ENCODE peak calls at places on chromosome 22, in four cellular contexts. One of them, this sample, is unnamed. For H3K4me1, the result is how much of the 10 kb centered on the place peaks cover.

GRCh38 chr22:41048791-41049717 is 43.3 kb upstream of the EP300 start:
- DNase-seq in SK-N-SH: peak
- DNase-seq in HCT116: no peak
- DNase-seq in K562: peak
- DNase-seq in this sample: peak

GRCh38 chr22:47596176-47596690 is 833.8 kb downstream of the TBC1D22A start:
- DNase-seq in HCT116: no peak
- DNase-seq in SK-N-SH: no peak
- DNase-seq in K562: no peak
- DNase-seq in this sample: no peak

GRCh38 chr22:44365832-44366231 is 53.1 kb upstream of the SHISAL1 start:
- DNase-seq in SK-N-SH: no peak
- DNase-seq in HCT116: no peak
- DNase-seq in K562: no peak
- DNase-seq in this sample: no peak

GRCh38 chr22:42972592-42973535 is 42.1 kb downstream of the PACSIN2 start:
- DNase-seq in HCT116: no peak
- DNase-seq in SK-N-SH: no peak
- DNase-seq in K562: no peak
- DNase-seq in this sample: no peak

GRCh38 chr22:36192601-36193000 is 9.0 kb downstream of the APOL4 start:
- DNase-seq in SK-N-SH: no peak
- DNase-seq in K562: no peak
- DNase-seq in HCT116: no peak
- DNase-seq in this sample: no peak

GRCh38 chr22:49964493-49965290 is 4.1 kb downstream of the PIM3 start:
- DNase-seq in K562: no peak
- DNase-seq in SK-N-SH: peak
- DNase-seq in HCT116: no peak
- DNase-seq in this sample: no peak

GRCh38 chr22:43734370-43735005 is 77.6 kb downstream of the EFCAB6 start:
- DNase-seq in SK-N-SH: no peak
- DNase-seq in HCT116: no peak
- DNase-seq in K562: no peak
- DNase-seq in this sample: no peak

GRCh38 chr22:40421941-40422340 is 51.5 kb downstream of the SGSM3 start:
- DNase-seq in SK-N-SH: no peak
- DNase-seq in HCT116: no peak
- DNase-seq in K562: no peak
- DNase-seq in this sample: no peak

GRCh38 chr22:22767876-22768602 is 119.6 kb upstream of the IGLL5 start:
- DNase-seq in SK-N-SH: no peak
- DNase-seq in HCT116: no peak
- DNase-seq in K562: peak
- DNase-seq in this sample: no peak

GRCh38 chr22:29071261-29072045 is 1.4 kb upstream of the KREMEN1 start:
- DNase-seq in SK-N-SH: no peak
- DNase-seq in K562: no peak
- DNase-seq in HCT116: no peak
- DNase-seq in this sample: no peak

DNA sequence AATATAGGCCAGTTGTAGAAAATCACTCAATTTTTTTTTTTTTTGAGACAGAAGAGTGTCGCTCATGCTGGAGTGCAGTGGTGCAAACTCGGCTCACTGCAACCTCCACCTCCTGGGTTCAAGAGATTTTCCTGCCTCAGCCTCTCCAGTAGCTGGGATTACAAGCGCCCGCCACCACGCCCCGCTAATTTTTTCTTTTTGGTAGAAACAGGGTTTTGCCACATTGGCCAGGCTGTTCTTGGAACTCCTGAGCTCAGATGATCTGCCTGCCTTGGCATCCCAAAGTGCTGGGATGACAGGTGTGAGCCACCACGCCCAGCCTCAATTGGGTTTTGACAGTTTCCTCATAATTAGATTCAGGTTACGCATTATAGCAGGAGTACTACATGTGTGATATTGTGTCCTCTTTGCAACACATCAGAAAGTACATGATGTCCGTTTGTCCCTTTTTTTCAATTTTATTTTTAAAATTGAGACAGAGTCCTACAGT is 2.6 kb upstream of the ATP6V1E1 start:
- DNase-seq in HCT116: no peak
- DNase-seq in K562: no peak
- DNase-seq in SK-N-SH: no peak
- DNase-seq in this sample: no peak
- H3K4me1 ChIP-seq in HCT116: under half
- H3K4me1 ChIP-seq in K562: under half
- H3K4me1 ChIP-seq in SK-N-SH: under half
- H3K4me1 ChIP-seq in this sample: under half

DNA sequence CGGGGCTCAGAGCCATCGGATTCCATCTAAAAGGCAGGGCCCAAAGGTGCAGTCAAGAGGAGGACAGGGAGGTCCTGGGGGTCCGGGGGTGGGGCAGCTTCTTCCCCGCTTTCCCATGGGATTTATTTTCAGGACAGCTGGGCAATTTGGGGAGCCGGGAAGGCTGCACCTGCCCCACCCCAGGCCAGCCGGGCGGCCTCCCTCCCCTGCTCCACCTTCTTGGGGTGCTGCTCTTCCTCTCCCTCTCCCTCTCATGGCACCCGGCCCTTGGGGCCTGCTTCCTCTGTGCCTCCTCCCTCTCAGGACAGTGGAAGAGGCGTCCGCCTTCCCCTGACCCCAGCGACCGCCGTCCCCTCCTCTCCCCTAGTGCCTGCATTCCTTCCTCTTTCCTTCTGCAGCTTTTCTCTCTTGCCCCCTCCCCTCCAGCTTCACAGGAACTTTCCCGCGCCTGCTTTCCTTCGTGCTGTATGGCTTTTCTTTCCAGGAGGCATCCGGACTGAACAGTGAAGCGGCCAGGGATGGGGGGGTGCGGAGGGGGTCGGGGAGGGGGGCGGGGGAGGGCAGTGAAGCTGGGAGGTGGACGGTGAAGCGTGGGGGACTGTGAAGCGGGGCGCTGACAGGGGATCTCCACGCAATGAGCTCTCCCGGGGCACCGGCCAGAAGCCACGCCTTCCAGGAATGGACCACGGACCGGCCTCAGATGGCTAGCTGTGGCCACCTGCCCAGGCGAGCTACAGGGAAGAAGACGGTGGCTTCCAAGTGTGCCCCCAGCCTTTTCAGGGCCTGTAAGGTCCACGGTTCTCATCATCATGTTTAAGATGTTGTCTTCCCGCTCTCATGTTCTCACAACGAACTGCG is 27.0 kb downstream of the APOBEC3H start:
- DNase-seq in K562: no peak
- DNase-seq in HCT116: no peak
- DNase-seq in SK-N-SH: peak
- DNase-seq in this sample: no peak
- TF ChIP-seq YY1 in K562: no peak
- TF ChIP-seq YY1 in HCT116: no peak
- TF ChIP-seq YY1 in SK-N-SH: no peak
- TF ChIP-seq YY1 in this sample: no peak

GRCh38 chr22:30233582-30233981 is 13.0 kb downstream of the LIF start:
- DNase-seq in SK-N-SH: no peak
- DNase-seq in K562: no peak
- DNase-seq in HCT116: no peak
- DNase-seq in this sample: no peak

GRCh38 chr22:30236875-30237274 is 9.7 kb downstream of the LIF start:
- DNase-seq in HCT116: no peak
- DNase-seq in SK-N-SH: no peak
- DNase-seq in K562: no peak
- DNase-seq in this sample: no peak

GRCh38 chr22:30238136-30238535 is 8.4 kb downstream of the LIF start:
- DNase-seq in SK-N-SH: no peak
- DNase-seq in HCT116: no peak
- DNase-seq in K562: no peak
- DNase-seq in this sample: no peak

GRCh38 chr22:30234786-30235470 is 11.6 kb downstream of the LIF start:
- DNase-seq in K562: no peak
- DNase-seq in SK-N-SH: no peak
- DNase-seq in HCT116: no peak
- DNase-seq in this sample: no peak

GRCh38 chr22:30235687-30236170 is 10.8 kb downstream of the LIF start:
- DNase-seq in HCT116: no peak
- DNase-seq in K562: no peak
- DNase-seq in SK-N-SH: no peak
- DNase-seq in this sample: no peak
- H3K4me3 ChIP-seq in HCT116: peak
- H3K4me3 ChIP-seq in K562: no peak
- H3K4me3 ChIP-seq in SK-N-SH: no peak
- H3K4me3 ChIP-seq in this sample: no peak

GRCh38 chr22:46072030-46072881 is 78.1 kb upstream of the PPARA start:
- DNase-seq in HCT116: no peak
- DNase-seq in K562: no peak
- DNase-seq in SK-N-SH: no peak
- DNase-seq in this sample: no peak

GRCh38 chr22:46071451-46072029 is 78.8 kb upstream of the PPARA start:
- DNase-seq in HCT116: peak
- DNase-seq in SK-N-SH: peak
- DNase-seq in K562: no peak
- DNase-seq in this sample: no peak

GRCh38 chr22:46070215-46070721 is 80.1 kb upstream of the PPARA start:
- DNase-seq in K562: no peak
- DNase-seq in SK-N-SH: no peak
- DNase-seq in HCT116: no peak
- DNase-seq in this sample: no peak

GRCh38 chr22:46069518-46070214 is 80.7 kb upstream of the PPARA start:
- DNase-seq in SK-N-SH: peak
- DNase-seq in K562: no peak
- DNase-seq in HCT116: peak
- DNase-seq in this sample: no peak

GRCh38 chr22:46070722-46071450 is 79.4 kb upstream of the PPARA start:
- DNase-seq in SK-N-SH: peak
- DNase-seq in HCT116: no peak
- DNase-seq in K562: no peak
- DNase-seq in this sample: no peak
- H3K4me1 ChIP-seq in SK-N-SH: under half
- H3K4me1 ChIP-seq in HCT116: under half
- H3K4me1 ChIP-seq in K562: under half
- H3K4me1 ChIP-seq in this sample: under half

DNA sequence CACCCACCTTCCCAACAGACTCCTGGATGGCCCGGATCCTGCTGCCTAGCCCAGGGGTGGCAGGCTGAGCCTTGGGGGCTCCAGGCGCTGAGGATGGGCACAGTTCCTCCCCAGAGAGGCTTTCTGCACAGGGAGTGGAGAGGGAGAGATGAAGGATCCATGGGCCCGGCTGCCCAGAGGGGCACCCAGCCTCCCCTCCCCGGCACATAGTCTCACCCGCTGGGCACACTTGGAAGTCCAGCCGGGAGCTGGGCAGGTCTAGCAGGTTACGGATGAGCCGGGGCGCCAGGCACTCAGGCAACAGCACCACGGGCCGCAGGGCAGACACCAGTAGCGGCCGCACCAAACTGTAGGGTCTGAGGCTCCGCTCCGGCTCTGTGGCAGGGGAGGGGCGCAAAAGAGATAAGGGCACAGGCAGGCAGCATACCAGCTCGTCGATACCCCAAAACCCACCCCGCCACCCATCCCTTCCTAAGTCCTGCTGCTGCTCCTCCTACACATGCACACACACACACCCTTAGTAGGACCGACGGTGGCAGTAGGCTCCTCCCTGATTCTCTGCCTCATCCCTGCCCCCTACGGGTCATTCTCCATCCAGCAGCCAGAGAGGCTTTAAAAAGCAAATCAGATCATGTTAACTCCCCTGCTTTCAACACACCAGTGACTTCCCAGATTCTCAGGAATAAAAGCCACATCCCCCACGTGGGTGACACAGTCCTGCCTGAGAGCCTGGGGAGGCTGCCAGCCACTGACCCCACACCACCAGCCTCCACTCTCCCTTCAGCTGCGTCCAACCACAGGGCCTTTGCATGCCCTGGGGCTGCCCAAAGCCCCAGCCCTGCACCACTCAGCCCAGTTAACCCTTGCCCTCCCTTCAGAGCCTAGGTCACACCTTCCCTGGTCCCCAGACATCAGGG is 6.5 kb upstream of the MFNG start:
- DNase-seq in SK-N-SH: peak
- DNase-seq in K562: peak
- DNase-seq in HCT116: no peak
- DNase-seq in this sample: no peak
- TF ChIP-seq YY1 in SK-N-SH: no peak
- TF ChIP-seq YY1 in K562: no peak
- TF ChIP-seq YY1 in HCT116: no peak
- TF ChIP-seq YY1 in this sample: no peak